ENCODE peak calls at places on chromosomes 13 and 19, in five cellular contexts. One of them, this sample, is unnamed.

GRCh38 chr19:49489601-49490167 is 2.3 kb downstream of the RPL13A start:
- DNase-seq in psoas muscle: no peak
- DNase-seq in tibial nerve: no peak
- DNase-seq in AG04449: no peak
- DNase-seq in right cardiac atrium: no peak
- DNase-seq in this sample: no peak

GRCh38 chr19:50944795-50945194 is 8.0 kb downstream of the KLK5 start:
- DNase-seq in AG04449: no peak
- DNase-seq in psoas muscle: no peak
- DNase-seq in tibial nerve: no peak
- DNase-seq in right cardiac atrium: no peak
- DNase-seq in this sample: no peak

GRCh38 chr19:13022859-13023636 is 27.8 kb downstream of the NFIX start:
- DNase-seq in tibial nerve: peak; percentile 80
- DNase-seq in psoas muscle: peak; percentile 87
- DNase-seq in AG04449: peak; percentile 88
- DNase-seq in right cardiac atrium: peak; percentile 94
- DNase-seq in this sample: peak; percentile 81

GRCh38 chr13:34762312-34762711 is 179.8 kb upstream of the NBEA start:
- DNase-seq in tibial nerve: no peak
- DNase-seq in AG04449: no peak
- DNase-seq in psoas muscle: no peak
- DNase-seq in right cardiac atrium: no peak
- DNase-seq in this sample: no peak

GRCh38 chr13:103066079-103066880 is at the start of gene SLC10A2:
- DNase-seq in AG04449: no peak
- DNase-seq in psoas muscle: no peak
- DNase-seq in tibial nerve: no peak
- DNase-seq in right cardiac atrium: no peak
- DNase-seq in this sample: no peak

GRCh38 chr19:21590868-21591267 is 85.5 kb downstream of the ZNF429 start:
- DNase-seq in psoas muscle: no peak
- DNase-seq in tibial nerve: no peak
- DNase-seq in AG04449: no peak
- DNase-seq in right cardiac atrium: no peak
- DNase-seq in this sample: no peak

GRCh38 chr13:24306632-24307031 is 2.7 kb upstream of the C1QTNF9 start:
- DNase-seq in right cardiac atrium: no peak
- DNase-seq in AG04449: peak; percentile 16
- DNase-seq in tibial nerve: no peak
- DNase-seq in psoas muscle: no peak
- DNase-seq in this sample: no peak

GRCh38 chr19:17766543-17767131 is 15.4 kb downstream of the FCHO1 start:
- DNase-seq in AG04449: no peak
- DNase-seq in right cardiac atrium: peak; percentile 93
- DNase-seq in tibial nerve: peak; percentile 77
- DNase-seq in psoas muscle: peak; percentile 78
- DNase-seq in this sample: no peak

GRCh38 chr19:36420961-36421748 is 2.7 kb upstream of the ZFP82 start:
- DNase-seq in AG04449: no peak
- DNase-seq in psoas muscle: peak; percentile 18
- DNase-seq in right cardiac atrium: peak; percentile 78
- DNase-seq in tibial nerve: no peak
- DNase-seq in this sample: no peak

GRCh38 chr13:71817335-71817734 is 49.7 kb downstream of the DACH1 start:
- DNase-seq in AG04449: no peak
- DNase-seq in right cardiac atrium: no peak
- DNase-seq in psoas muscle: no peak
- DNase-seq in tibial nerve: no peak
- DNase-seq in this sample: no peak

GRCh38 chr19:5587661-5588060 is 19.9 kb upstream of the TINCR start:
- DNase-seq in psoas muscle: no peak
- DNase-seq in AG04449: no peak
- DNase-seq in tibial nerve: no peak
- DNase-seq in right cardiac atrium: no peak
- DNase-seq in this sample: no peak

GRCh38 chr19:1017115-1017905 is 3.6 kb downstream of the TMEM259 start:
- DNase-seq in psoas muscle: no peak
- DNase-seq in AG04449: no peak
- DNase-seq in right cardiac atrium: no peak
- DNase-seq in tibial nerve: no peak
- DNase-seq in this sample: no peak

DNA sequence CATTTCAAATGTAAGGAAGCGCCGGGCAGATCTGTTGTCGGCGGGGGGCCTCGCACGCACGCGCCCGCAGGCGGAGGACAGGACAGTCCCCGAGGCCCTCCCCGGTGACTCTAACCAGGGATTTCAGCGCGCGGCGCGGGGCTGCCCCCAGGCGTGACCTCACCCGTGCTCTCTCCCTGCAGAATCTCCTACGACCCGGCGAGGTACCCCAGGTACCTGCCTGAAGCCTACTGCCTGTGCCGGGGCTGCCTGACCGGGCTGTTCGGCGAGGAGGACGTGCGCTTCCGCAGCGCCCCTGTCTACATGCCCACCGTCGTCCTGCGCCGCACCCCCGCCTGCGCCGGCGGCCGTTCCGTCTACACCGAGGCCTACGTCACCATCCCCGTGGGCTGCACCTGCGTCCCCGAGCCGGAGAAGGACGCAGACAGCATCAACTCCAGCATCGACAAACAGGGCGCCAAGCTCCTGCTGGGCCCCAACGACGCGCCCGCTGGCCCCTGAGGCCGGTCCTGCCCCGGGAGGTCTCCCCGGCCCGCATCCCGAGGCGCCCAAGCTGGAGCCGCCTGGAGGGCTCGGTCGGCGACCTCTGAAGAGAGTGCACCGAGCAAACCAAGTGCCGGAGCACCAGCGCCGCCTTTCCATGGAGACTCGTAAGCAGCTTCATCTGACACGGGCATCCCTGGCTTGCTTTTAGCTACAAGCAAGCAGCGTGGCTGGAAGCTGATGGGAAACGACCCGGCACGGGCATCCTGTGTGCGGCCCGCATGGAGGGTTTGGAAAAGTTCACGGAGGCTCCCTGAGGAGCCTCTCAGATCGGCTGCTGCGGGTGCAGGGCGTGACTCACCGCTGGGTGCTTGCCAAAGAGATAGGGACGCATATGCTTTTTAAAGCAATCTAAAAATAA is 18.2 kb downstream of the IL17D start:
- DNase-seq in tibial nerve: peak; percentile 38
- DNase-seq in psoas muscle: peak; percentile 60
- DNase-seq in right cardiac atrium: peak; percentile 81
- DNase-seq in AG04449: no peak
- DNase-seq in this sample: no peak
- H3K4me3 ChIP-seq in tibial nerve: peak overlapping the region; percentile 47
- H3K4me3 ChIP-seq in psoas muscle: peak overlapping the region; percentile 67
- H3K4me3 ChIP-seq in right cardiac atrium: peak overlapping the region; percentile 33
- H3K4me3 ChIP-seq in AG04449: peak overlapping the region; percentile 44
- H3K4me3 ChIP-seq in this sample: peak overlapping the region; percentile 33

GRCh38 chr19:44845612-44846454 is at the start of gene NECTIN2:
- DNase-seq in AG04449: peak; percentile 88
- DNase-seq in right cardiac atrium: peak; percentile 100
- DNase-seq in tibial nerve: peak; percentile 100
- DNase-seq in psoas muscle: peak; percentile 100
- DNase-seq in this sample: peak; percentile 96
- H3K4me3 ChIP-seq in AG04449: peak within 1 kb of the TSS; percentile 89
- H3K4me3 ChIP-seq in right cardiac atrium: peak within 1 kb of the TSS; percentile 98
- H3K4me3 ChIP-seq in tibial nerve: peak within 1 kb of the TSS; percentile 100
- H3K4me3 ChIP-seq in psoas muscle: peak within 1 kb of the TSS; percentile 78
- H3K4me3 ChIP-seq in this sample: peak within 1 kb of the TSS; percentile 95

GRCh38 chr19:14536926-14537692 is 7.7 kb downstream of the TECR start:
- DNase-seq in right cardiac atrium: peak; percentile 92
- DNase-seq in tibial nerve: no peak
- DNase-seq in psoas muscle: peak; percentile 46
- DNase-seq in AG04449: no peak
- DNase-seq in this sample: no peak
- H3K4me3 ChIP-seq in right cardiac atrium: peak overlapping the region; percentile 21
- H3K4me3 ChIP-seq in tibial nerve: peak overlapping the region; percentile 21
- H3K4me3 ChIP-seq in psoas muscle: no peak overlapping the region
- H3K4me3 ChIP-seq in AG04449: no peak overlapping the region
- H3K4me3 ChIP-seq in this sample: no peak overlapping the region

GRCh38 chr19:28595722-28596121 is 617.2 kb downstream of the UQCRFS1 start:
- DNase-seq in psoas muscle: no peak
- DNase-seq in right cardiac atrium: no peak
- DNase-seq in tibial nerve: no peak
- DNase-seq in AG04449: no peak
- DNase-seq in this sample: no peak

GRCh38 chr19:28596561-28597071 is 616.3 kb downstream of the UQCRFS1 start:
- DNase-seq in right cardiac atrium: no peak
- DNase-seq in psoas muscle: no peak
- DNase-seq in tibial nerve: no peak
- DNase-seq in AG04449: no peak
- DNase-seq in this sample: no peak

GRCh38 chr19:28598861-28599260 is 614.1 kb downstream of the UQCRFS1 start:
- DNase-seq in psoas muscle: no peak
- DNase-seq in AG04449: no peak
- DNase-seq in tibial nerve: no peak
- DNase-seq in right cardiac atrium: no peak
- DNase-seq in this sample: no peak

DNA sequence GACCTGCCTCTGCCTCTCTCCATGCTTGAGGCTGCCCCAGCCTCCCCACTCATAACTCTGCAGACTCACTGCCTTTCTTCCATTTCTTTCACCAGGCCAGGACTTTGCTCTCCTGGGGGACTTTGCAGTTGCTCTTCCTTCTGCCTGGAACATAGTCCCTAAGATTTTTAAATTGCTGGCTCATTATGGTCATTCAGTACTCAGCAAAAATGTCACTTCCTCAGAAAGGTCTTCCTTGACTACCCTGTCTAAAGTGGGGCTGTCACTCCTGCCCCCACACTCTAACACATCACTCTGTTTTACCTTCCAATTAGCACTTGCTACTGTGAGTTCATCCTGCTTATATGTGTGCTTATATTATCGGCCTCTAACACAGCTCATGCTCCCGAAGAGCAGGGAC is 618.2 kb downstream of the UQCRFS1 start:
- DNase-seq in AG04449: no peak
- DNase-seq in psoas muscle: no peak
- DNase-seq in tibial nerve: no peak
- DNase-seq in right cardiac atrium: no peak
- DNase-seq in this sample: no peak
- H3K4me3 ChIP-seq in AG04449: no peak overlapping the region
- H3K4me3 ChIP-seq in psoas muscle: no peak overlapping the region
- H3K4me3 ChIP-seq in tibial nerve: no peak overlapping the region
- H3K4me3 ChIP-seq in right cardiac atrium: no peak overlapping the region
- H3K4me3 ChIP-seq in this sample: no peak overlapping the region

GRCh38 chr19:7176792-7177191 is 107.3 kb downstream of the ZNF557 start:
- DNase-seq in psoas muscle: no peak
- DNase-seq in tibial nerve: no peak
- DNase-seq in AG04449: no peak
- DNase-seq in right cardiac atrium: no peak
- DNase-seq in this sample: no peak

GRCh38 chr19:7182489-7182888 is 111.7 kb downstream of the INSR start:
- DNase-seq in tibial nerve: no peak
- DNase-seq in AG04449: no peak
- DNase-seq in right cardiac atrium: no peak
- DNase-seq in psoas muscle: no peak
- DNase-seq in this sample: no peak

GRCh38 chr19:7177926-7178325 is 108.4 kb downstream of the ZNF557 start:
- DNase-seq in right cardiac atrium: no peak
- DNase-seq in tibial nerve: no peak
- DNase-seq in AG04449: no peak
- DNase-seq in psoas muscle: no peak
- DNase-seq in this sample: no peak

DNA sequence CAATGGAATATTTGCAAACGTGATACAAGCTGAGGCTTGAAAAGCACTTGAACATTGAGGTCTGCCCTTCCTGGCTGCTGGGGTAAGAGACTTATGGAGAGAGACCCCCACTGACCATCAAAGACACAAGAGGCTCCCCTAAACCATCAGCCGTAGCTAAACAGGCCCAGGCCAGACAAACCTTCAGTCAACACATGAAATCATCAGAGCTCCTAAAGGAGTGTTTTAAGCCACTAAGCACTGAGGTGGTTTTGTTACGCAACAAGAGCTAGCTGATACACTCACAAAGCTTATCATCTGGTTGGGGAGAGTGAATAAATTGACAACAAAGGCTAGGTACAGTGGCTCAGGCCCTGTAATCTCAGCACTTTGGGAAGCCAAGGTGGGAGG is 110.4 kb downstream of the ZNF557 start:
- DNase-seq in right cardiac atrium: no peak
- DNase-seq in tibial nerve: no peak
- DNase-seq in psoas muscle: no peak
- DNase-seq in AG04449: no peak
- DNase-seq in this sample: no peak
- H3K4me3 ChIP-seq in right cardiac atrium: no peak overlapping the region
- H3K4me3 ChIP-seq in tibial nerve: no peak overlapping the region
- H3K4me3 ChIP-seq in psoas muscle: no peak overlapping the region
- H3K4me3 ChIP-seq in AG04449: no peak overlapping the region
- H3K4me3 ChIP-seq in this sample: no peak overlapping the region

DNA sequence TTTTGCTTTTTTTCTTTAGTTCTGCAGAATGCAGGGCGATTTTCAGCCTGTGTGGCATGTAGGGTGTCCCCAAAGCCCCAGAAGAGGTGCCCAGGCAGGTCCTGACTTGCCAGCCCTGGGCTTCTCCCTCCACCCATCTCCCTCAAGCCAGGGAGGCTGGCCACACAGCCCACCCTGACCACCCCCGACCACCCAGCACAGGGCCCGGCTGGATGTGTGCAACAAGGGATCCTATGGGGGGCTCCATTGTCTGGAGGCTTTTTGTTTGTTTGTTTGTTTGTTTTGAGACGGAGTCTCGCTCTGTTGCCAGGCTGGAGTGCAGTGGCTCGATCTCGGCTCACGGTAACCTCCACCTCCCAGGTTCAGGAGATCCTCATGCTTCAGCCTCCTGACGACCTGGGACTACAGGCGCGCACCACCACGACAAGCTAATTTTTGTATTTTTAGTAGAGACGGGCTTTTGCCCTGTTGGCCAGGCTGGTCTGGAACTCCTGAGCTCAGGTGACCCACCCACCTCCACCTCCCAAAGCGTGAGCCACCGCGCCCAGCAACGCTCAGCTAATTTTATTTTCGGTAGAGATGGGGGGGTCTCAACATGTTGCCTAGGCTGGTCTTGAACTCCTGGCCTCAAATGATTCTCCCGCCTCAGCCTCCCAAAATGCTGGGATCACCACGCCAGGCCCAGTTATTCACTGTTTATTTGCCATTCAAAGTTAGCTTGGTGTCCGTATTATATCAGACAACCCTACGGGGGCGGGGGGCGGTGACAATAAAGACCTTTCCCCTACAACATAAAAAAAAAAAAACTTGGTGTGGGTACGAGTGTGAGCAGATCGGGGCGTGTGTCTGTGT is 7.8 kb upstream of the MKNK2 start:
- DNase-seq in AG04449: no peak
- DNase-seq in right cardiac atrium: no peak
- DNase-seq in tibial nerve: no peak
- DNase-seq in psoas muscle: no peak
- DNase-seq in this sample: no peak
- H3K4me3 ChIP-seq in AG04449: no peak overlapping the region
- H3K4me3 ChIP-seq in right cardiac atrium: no peak overlapping the region
- H3K4me3 ChIP-seq in tibial nerve: no peak overlapping the region
- H3K4me3 ChIP-seq in psoas muscle: peak overlapping the region; percentile 79
- H3K4me3 ChIP-seq in this sample: no peak overlapping the region

This sample was measured in HFF-Myc.